ENCODE peak calls at places on chromosomes 7 and 10, in ten cellular contexts. D is tibial artery; R is lower lobe of right lung; V is prostate gland; N is mammary epithelial cell; A is transverse colon; B is breast epithelium; Y is CD8-positive, alpha-beta T cell; Z is tibial nerve; P is IMR-90. U is an unnamed sample.

GRCh38 chr7:13037216-13037615 is 349.8 kb downstream of the ARL4A start:
- DNase-seq in D (no peak), R (no peak), V (no peak), N (no peak), A (no peak), B (no peak), Y (no peak), Z (no peak), P (peak; percentile 94), U (no peak)

GRCh38 chr7:142385528-142386340 is 127.9 kb upstream of the PRSS58 start:
- DNase-seq in D (no peak), R (no peak), V (no peak), N (peak; percentile 70), A (peak; percentile 34), B (no peak), Y (peak; percentile 23), Z (no peak), P (peak; percentile 76), U (no peak)

GRCh38 chr10:102758226-102758932 is 14.6 kb downstream of the WBP1L start:
- DNase-seq in D (no peak), R (no peak), V (no peak), N (no peak), A (no peak), B (no peak), Y (no peak), Z (no peak), P (no peak), U (no peak)

GRCh38 chr10:98314577-98315284 is 46.7 kb upstream of the LOXL4 start:
- DNase-seq in D (peak; percentile 81), R (no peak), V (peak; percentile 65), N (no peak), A (no peak), B (no peak), Y (no peak), Z (peak; percentile 52), P (no peak), U (no peak)

GRCh38 chr7:108045154-108045553 is 42.2 kb upstream of the LAMB1 start:
- DNase-seq in D (no peak), R (no peak), V (no peak), N (no peak), A (no peak), B (no peak), Y (no peak), Z (no peak), P (peak; percentile 67), U (no peak)

GRCh38 chr7:43658718-43659548 is 70.4 kb downstream of the COA1 start:
- DNase-seq in D (no peak), R (no peak), V (no peak), N (peak; percentile 78), A (no peak), B (no peak), Y (no peak), Z (no peak), P (peak; percentile 93), U (no peak)

GRCh38 chr10:95319239-95319638 is 28.4 kb upstream of the PDLIM1 start:
- DNase-seq in D (no peak), R (no peak), V (no peak), N (no peak), A (no peak), B (no peak), Y (no peak), Z (no peak), P (peak; percentile 33), U (no peak)

GRCh38 chr10:786666-787512 is 97.4 kb upstream of the DIP2C start:
- DNase-seq in D (no peak), R (peak; percentile 42), V (peak; percentile 3), N (no peak), A (no peak), B (peak; percentile 48), Y (no peak), Z (no peak), P (no peak), U (no peak)

GRCh38 chr10:75782463-75783248 is 351.2 kb downstream of the LRMDA start:
- DNase-seq in D (peak; percentile 51), R (no peak), V (no peak), N (no peak), A (no peak), B (no peak), Y (no peak), Z (no peak), P (no peak), U (no peak)

GRCh38 chr10:71363936-71364335 is 32.8 kb upstream of the CDH23 start:
- DNase-seq in D (no peak), R (no peak), V (no peak), N (no peak), A (no peak), B (no peak), Y (no peak), Z (no peak), P (no peak), U (no peak)

GRCh38 chr10:490256-490655 is 199.2 kb downstream of the DIP2C start:
- DNase-seq in D (peak; percentile 67), R (no peak), V (no peak), N (no peak), A (peak; percentile 46), B (no peak), Y (no peak), Z (peak; percentile 76), P (peak; percentile 27), U (no peak)

GRCh38 chr10:119734396-119735332 is 8.8 kb downstream of the INPP5F start:
- DNase-seq in D (no peak), R (no peak), V (no peak), N (peak; percentile 65), A (no peak), B (no peak), Y (no peak), Z (no peak), P (peak; percentile 52), U (no peak)

GRCh38 chr10:14024349-14025202 is 306.1 kb downstream of the FRMD4A start:
- DNase-seq in D (peak; percentile 54), R (no peak), V (no peak), N (no peak), A (peak; percentile 21), B (no peak), Y (no peak), Z (peak; percentile 43), P (no peak), U (no peak)

GRCh38 chr7:114047889-114048288 is 129.1 kb upstream of the PPP1R3A start:
- DNase-seq in D (no peak), R (no peak), V (no peak), N (peak; percentile 19), A (no peak), B (no peak), Y (no peak), Z (no peak), P (peak; percentile 69), U (no peak)

DNA sequence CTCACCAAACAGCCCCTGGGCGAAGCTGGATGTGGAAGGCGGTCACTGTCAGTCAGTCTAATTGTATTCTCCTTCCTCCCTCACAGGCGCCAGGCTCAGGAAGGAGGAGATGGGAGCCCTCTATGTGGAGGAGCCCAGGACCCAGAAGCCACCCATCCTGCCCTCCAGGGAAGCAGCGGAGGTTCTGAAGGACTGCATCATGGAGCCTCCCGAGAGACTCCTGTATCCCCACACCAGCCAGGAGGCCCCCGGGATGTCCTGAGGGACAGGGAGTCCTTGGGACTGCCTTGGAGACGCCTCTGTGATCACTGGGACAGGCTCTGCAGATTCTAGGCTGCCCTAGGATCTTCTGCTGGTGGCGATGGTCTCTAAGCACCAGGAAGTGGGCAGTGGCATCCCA is 9.7 kb upstream of the ATP6V0E2 start:
- DNase-seq in D (no peak), R (no peak), V (no peak), N (no peak), A (no peak), B (no peak), Y (no peak), Z (no peak), P (no peak), U (no peak)
- H3K36me3 ChIP-seq in D (peaks cover 73% of the 10 kb centered on the region), R (peaks cover 69% of the 10 kb centered on the region), V (peaks cover 5% of the 10 kb centered on the region), N (no peaks in the 10 kb centered on the region), A (no peaks in the 10 kb centered on the region), B (peaks cover 4% of the 10 kb centered on the region), Y (peaks cover 19% of the 10 kb centered on the region), Z (no peaks in the 10 kb centered on the region), P (peaks cover 48% of the 10 kb centered on the region), U (peaks cover 29% of the 10 kb centered on the region)

DNA sequence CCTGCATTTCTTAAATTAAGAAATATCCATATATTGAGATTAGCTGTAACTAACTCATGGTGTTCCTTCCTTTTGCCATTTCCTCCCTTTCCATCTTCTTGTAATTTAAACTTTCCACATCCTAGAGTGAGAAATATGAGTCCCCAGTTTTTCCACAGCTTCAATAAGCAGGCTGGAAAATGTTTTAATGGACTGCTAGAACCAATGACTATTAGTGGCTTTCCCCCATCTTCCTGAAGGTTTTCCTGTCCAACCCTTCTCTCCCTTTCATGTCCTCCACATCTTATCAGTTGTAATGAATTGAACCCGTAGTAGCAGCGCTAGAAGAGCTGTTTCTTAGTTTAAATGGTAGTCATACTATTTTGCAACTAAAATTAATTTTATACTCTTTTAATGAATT is 145.7 kb downstream of the AHR start:
- DNase-seq in D (no peak), R (no peak), V (no peak), N (no peak), A (no peak), B (no peak), Y (no peak), Z (no peak), P (no peak), U (no peak)
- TF ChIP-seq CTCF in D (no peak), R (no peak), V (no peak), N (no peak), A (no peak), B (no peak), Y (no peak), Z (no peak), P (no peak), U (no peak)

GRCh38 chr7:78248867-78249266 is 450.3 kb downstream of the PHTF2 start:
- DNase-seq in D (no peak), R (no peak), V (no peak), N (no peak), A (no peak), B (no peak), Y (no peak), Z (no peak), P (no peak), U (no peak)

GRCh38 chr7:78253850-78254249 is 455.3 kb downstream of the PHTF2 start:
- DNase-seq in D (no peak), R (no peak), V (no peak), N (no peak), A (no peak), B (no peak), Y (no peak), Z (no peak), P (no peak), U (no peak)

GRCh38 chr7:78254397-78255055 is 456.0 kb downstream of the PHTF2 start:
- DNase-seq in D (no peak), R (no peak), V (no peak), N (no peak), A (no peak), B (no peak), Y (no peak), Z (no peak), P (no peak), U (no peak)
- H3K36me3 ChIP-seq in D (no peaks in the 10 kb centered on the region), R (no peaks in the 10 kb centered on the region), V (no peaks in the 10 kb centered on the region), N (no peaks in the 10 kb centered on the region), A (no peaks in the 10 kb centered on the region), B (no peaks in the 10 kb centered on the region), Y (no peaks in the 10 kb centered on the region), Z (no peaks in the 10 kb centered on the region), P (no peaks in the 10 kb centered on the region), U (no peaks in the 10 kb centered on the region)

DNA sequence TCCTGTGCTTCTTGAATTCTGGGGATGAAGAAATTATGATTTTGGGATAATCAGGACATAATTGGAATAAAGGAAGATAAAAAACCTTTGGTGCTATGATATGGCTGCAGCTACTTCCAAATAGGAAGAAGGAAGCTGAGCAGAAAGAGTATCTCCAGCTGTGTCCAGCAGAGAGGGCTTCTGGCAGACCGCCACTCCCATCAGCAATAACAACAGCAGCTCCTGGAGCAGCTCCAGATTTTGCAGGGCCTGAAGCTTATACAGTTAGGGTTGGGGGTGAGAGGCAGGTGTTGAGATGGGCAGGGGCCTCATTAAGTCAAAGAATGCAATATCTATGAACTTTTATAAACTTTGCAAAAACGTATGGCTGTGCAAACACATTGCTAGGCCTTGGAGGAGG is 62.3 kb downstream of the C10orf120 start:
- DNase-seq in D (no peak), R (no peak), V (no peak), N (no peak), A (no peak), B (peak; percentile 34), Y (no peak), Z (no peak), P (no peak), U (no peak)
- TF ChIP-seq CTCF in D (no peak), R (no peak), V (no peak), N (no peak), A (no peak), B (no peak), Y (no peak), Z (no peak), P (no peak), U (no peak)

U was measured in thoracic aorta.